ENCODE peak calls at places on chromosomes 3 and 15, in ten cellular contexts. One of them, this sample, is unnamed.

GRCh38 chr15:78921517-78921916 is 23.3 kb downstream of the CTSH start:
- DNase-seq in hepatocyte: no peak
- DNase-seq in lower lobe of right lung: no peak
- DNase-seq in Panc1: no peak
- DNase-seq in tibial artery: no peak
- DNase-seq in uterus: no peak
- DNase-seq in PC-9: no peak
- DNase-seq in IMR-90: no peak
- DNase-seq in HCT116: no peak
- DNase-seq in cardiac muscle cell: no peak
- DNase-seq in this sample: no peak

GRCh38 chr3:158863247-158863646 is 61.4 kb downstream of the MFSD1 start:
- DNase-seq in HCT116: no peak
- DNase-seq in tibial artery: no peak
- DNase-seq in cardiac muscle cell: no peak
- DNase-seq in Panc1: no peak
- DNase-seq in lower lobe of right lung: no peak
- DNase-seq in IMR-90: no peak
- DNase-seq in PC-9: no peak
- DNase-seq in hepatocyte: no peak
- DNase-seq in uterus: no peak
- DNase-seq in this sample: no peak

GRCh38 chr15:64148581-64148980 is 3.0 kb upstream of the SNX22 start:
- DNase-seq in uterus: no peak
- DNase-seq in cardiac muscle cell: no peak
- DNase-seq in Panc1: no peak
- DNase-seq in lower lobe of right lung: no peak
- DNase-seq in IMR-90: no peak
- DNase-seq in tibial artery: no peak
- DNase-seq in HCT116: no peak
- DNase-seq in hepatocyte: no peak
- DNase-seq in PC-9: no peak
- DNase-seq in this sample: no peak

GRCh38 chr3:143586565-143586964 is 261.7 kb downstream of the SLC9A9 start:
- DNase-seq in PC-9: no peak
- DNase-seq in hepatocyte: no peak
- DNase-seq in Panc1: no peak
- DNase-seq in tibial artery: no peak
- DNase-seq in lower lobe of right lung: no peak
- DNase-seq in HCT116: no peak
- DNase-seq in cardiac muscle cell: peak; percentile 23
- DNase-seq in IMR-90: no peak
- DNase-seq in uterus: no peak
- DNase-seq in this sample: no peak

GRCh38 chr3:146851665-146852064 is 246.5 kb upstream of the PLSCR5 start:
- DNase-seq in hepatocyte: no peak
- DNase-seq in IMR-90: no peak
- DNase-seq in tibial artery: no peak
- DNase-seq in cardiac muscle cell: no peak
- DNase-seq in lower lobe of right lung: no peak
- DNase-seq in PC-9: no peak
- DNase-seq in uterus: no peak
- DNase-seq in HCT116: no peak
- DNase-seq in Panc1: no peak
- DNase-seq in this sample: no peak

GRCh38 chr3:149501524-149501923 is 27.0 kb downstream of the TM4SF4 start:
- DNase-seq in uterus: no peak
- DNase-seq in tibial artery: no peak
- DNase-seq in cardiac muscle cell: peak; percentile 50
- DNase-seq in HCT116: no peak
- DNase-seq in lower lobe of right lung: no peak
- DNase-seq in PC-9: peak; percentile 89
- DNase-seq in IMR-90: peak; percentile 91
- DNase-seq in hepatocyte: no peak
- DNase-seq in Panc1: peak; percentile 56
- DNase-seq in this sample: no peak

GRCh38 chr15:35725353-35725752 is 179.4 kb upstream of the DPH6 start:
- DNase-seq in tibial artery: no peak
- DNase-seq in uterus: no peak
- DNase-seq in PC-9: peak; percentile 64
- DNase-seq in IMR-90: peak; percentile 88
- DNase-seq in HCT116: no peak
- DNase-seq in hepatocyte: no peak
- DNase-seq in lower lobe of right lung: no peak
- DNase-seq in cardiac muscle cell: peak; percentile 40
- DNase-seq in Panc1: no peak
- DNase-seq in this sample: no peak

GRCh38 chr15:99476413-99477222 is 89.2 kb upstream of the MEF2A start:
- DNase-seq in hepatocyte: peak; percentile 74
- DNase-seq in PC-9: peak; percentile 75
- DNase-seq in IMR-90: peak; percentile 100
- DNase-seq in HCT116: no peak
- DNase-seq in uterus: peak; percentile 75
- DNase-seq in Panc1: peak; percentile 83
- DNase-seq in cardiac muscle cell: peak; percentile 97
- DNase-seq in lower lobe of right lung: peak; percentile 62
- DNase-seq in tibial artery: peak; percentile 78
- DNase-seq in this sample: peak; percentile 86

GRCh38 chr3:77039606-77040553 is at the start of gene ROBO2:
- DNase-seq in IMR-90: peak; percentile 2
- DNase-seq in lower lobe of right lung: peak; percentile 41
- DNase-seq in PC-9: no peak
- DNase-seq in cardiac muscle cell: peak; percentile 20
- DNase-seq in uterus: peak; percentile 30
- DNase-seq in tibial artery: peak; percentile 22
- DNase-seq in hepatocyte: peak; percentile 80
- DNase-seq in HCT116: no peak
- DNase-seq in Panc1: no peak
- DNase-seq in this sample: no peak

GRCh38 chr15:55588070-55588817 is at the start of gene PYGO1:
- DNase-seq in uterus: peak; percentile 63
- DNase-seq in IMR-90: peak; percentile 62
- DNase-seq in PC-9: peak; percentile 57
- DNase-seq in Panc1: no peak
- DNase-seq in HCT116: no peak
- DNase-seq in tibial artery: peak; percentile 49
- DNase-seq in hepatocyte: peak; percentile 80
- DNase-seq in lower lobe of right lung: peak; percentile 72
- DNase-seq in cardiac muscle cell: peak; percentile 79
- DNase-seq in this sample: no peak

GRCh38 chr3:6861989-6862879 is 1.3 kb downstream of the GRM7 start:
- DNase-seq in Panc1: no peak
- DNase-seq in hepatocyte: peak; percentile 6
- DNase-seq in HCT116: no peak
- DNase-seq in uterus: no peak
- DNase-seq in PC-9: no peak
- DNase-seq in lower lobe of right lung: no peak
- DNase-seq in cardiac muscle cell: no peak
- DNase-seq in tibial artery: no peak
- DNase-seq in IMR-90: no peak
- DNase-seq in this sample: no peak

GRCh38 chr3:138062626-138063025 is 52.7 kb downstream of the CLDN18 start:
- DNase-seq in uterus: no peak
- DNase-seq in HCT116: no peak
- DNase-seq in PC-9: no peak
- DNase-seq in IMR-90: peak; percentile 83
- DNase-seq in lower lobe of right lung: no peak
- DNase-seq in hepatocyte: no peak
- DNase-seq in cardiac muscle cell: peak; percentile 70
- DNase-seq in Panc1: no peak
- DNase-seq in tibial artery: no peak
- DNase-seq in this sample: no peak

GRCh38 chr3:17120115-17120514 is 235.4 kb downstream of the PLCL2 start:
- DNase-seq in cardiac muscle cell: no peak
- DNase-seq in uterus: no peak
- DNase-seq in lower lobe of right lung: no peak
- DNase-seq in tibial artery: no peak
- DNase-seq in Panc1: no peak
- DNase-seq in IMR-90: no peak
- DNase-seq in PC-9: no peak
- DNase-seq in HCT116: no peak
- DNase-seq in hepatocyte: no peak
- DNase-seq in this sample: no peak

DNA sequence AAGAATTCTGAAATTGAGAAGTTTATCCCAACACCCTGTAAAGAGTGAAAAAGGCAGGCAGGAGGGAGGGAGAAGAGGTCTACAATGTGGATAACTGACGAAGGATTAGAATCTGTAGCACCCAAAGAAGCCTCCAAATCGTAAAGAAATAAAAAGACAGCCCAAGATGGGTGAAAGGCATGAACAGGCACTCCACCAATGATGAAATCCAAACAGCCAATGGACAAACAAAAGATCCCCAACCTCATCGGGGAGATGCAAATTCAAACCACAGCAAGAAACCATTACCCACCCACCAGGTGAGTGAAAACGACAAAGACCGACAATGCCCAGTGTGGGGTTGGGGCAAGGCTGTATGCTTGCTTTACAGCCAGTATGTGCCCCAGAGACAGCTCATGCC is 85.6 kb downstream of the IQSEC1 start:
- DNase-seq in HCT116: no peak
- DNase-seq in PC-9: no peak
- DNase-seq in hepatocyte: no peak
- DNase-seq in IMR-90: no peak
- DNase-seq in Panc1: no peak
- DNase-seq in tibial artery: no peak
- DNase-seq in lower lobe of right lung: no peak
- DNase-seq in uterus: no peak
- DNase-seq in cardiac muscle cell: no peak
- DNase-seq in this sample: no peak
- H3K4me1 ChIP-seq in HCT116: peaks cover 2% of the 10 kb centered on the region
- H3K4me1 ChIP-seq in PC-9: peaks cover 43% of the 10 kb centered on the region
- H3K4me1 ChIP-seq in hepatocyte: peaks cover 11% of the 10 kb centered on the region
- H3K4me1 ChIP-seq in IMR-90: peaks cover 22% of the 10 kb centered on the region
- H3K4me1 ChIP-seq in Panc1: peaks cover 11% of the 10 kb centered on the region
- H3K4me1 ChIP-seq in tibial artery: no peaks in the 10 kb centered on the region
- H3K4me1 ChIP-seq in lower lobe of right lung: peaks cover 10% of the 10 kb centered on the region
- H3K4me1 ChIP-seq in uterus: no peaks in the 10 kb centered on the region
- H3K4me1 ChIP-seq in cardiac muscle cell: peaks cover under 1% of the 10 kb centered on the region
- H3K4me1 ChIP-seq in this sample: peaks cover 67% of the 10 kb centered on the region

DNA sequence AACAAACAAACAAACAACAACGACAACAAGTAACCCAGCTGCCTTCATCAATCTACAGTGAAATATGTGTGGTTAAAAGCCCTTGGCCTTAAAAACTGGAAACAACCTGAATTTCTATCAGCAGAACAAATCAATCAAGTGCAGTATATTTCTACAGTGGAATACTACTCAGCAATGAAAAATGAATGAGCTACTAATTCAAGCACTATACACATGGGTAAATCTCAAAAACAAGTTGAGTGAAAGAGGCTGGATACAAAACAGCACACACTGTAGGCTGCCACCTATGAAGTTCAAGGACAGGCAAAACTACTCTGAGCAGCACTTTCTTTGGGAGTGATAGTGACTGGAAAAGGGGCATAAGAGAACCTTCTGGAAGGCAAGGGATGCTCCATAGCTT is 395.5 kb upstream of the PROK2 start:
- DNase-seq in tibial artery: no peak
- DNase-seq in hepatocyte: no peak
- DNase-seq in Panc1: no peak
- DNase-seq in lower lobe of right lung: no peak
- DNase-seq in IMR-90: no peak
- DNase-seq in PC-9: no peak
- DNase-seq in uterus: no peak
- DNase-seq in cardiac muscle cell: no peak
- DNase-seq in HCT116: no peak
- DNase-seq in this sample: no peak
- H3K27me3 ChIP-seq in tibial artery: no peaks in the 10 kb centered on the region
- H3K27me3 ChIP-seq in hepatocyte: no peaks in the 10 kb centered on the region
- H3K27me3 ChIP-seq in Panc1: no peaks in the 10 kb centered on the region
- H3K27me3 ChIP-seq in lower lobe of right lung: no peaks in the 10 kb centered on the region
- H3K27me3 ChIP-seq in IMR-90: peaks cover 14% of the 10 kb centered on the region
- H3K27me3 ChIP-seq in PC-9: peaks cover 53% of the 10 kb centered on the region
- H3K27me3 ChIP-seq in uterus: no peaks in the 10 kb centered on the region
- H3K27me3 ChIP-seq in cardiac muscle cell: peaks cover 3% of the 10 kb centered on the region
- H3K27me3 ChIP-seq in HCT116: peaks cover 22% of the 10 kb centered on the region
- H3K27me3 ChIP-seq in this sample: no peaks in the 10 kb centered on the region

GRCh38 chr3:123378409-123378915 is 70.4 kb downstream of the ADCY5 start:
- DNase-seq in tibial artery: no peak
- DNase-seq in IMR-90: no peak
- DNase-seq in lower lobe of right lung: no peak
- DNase-seq in hepatocyte: no peak
- DNase-seq in Panc1: no peak
- DNase-seq in PC-9: no peak
- DNase-seq in uterus: no peak
- DNase-seq in cardiac muscle cell: no peak
- DNase-seq in HCT116: no peak
- DNase-seq in this sample: no peak
- TF ChIP-seq CTCF in tibial artery: no peak
- TF ChIP-seq CTCF in IMR-90: no peak
- TF ChIP-seq CTCF in lower lobe of right lung: no peak
- TF ChIP-seq CTCF in hepatocyte: no peak
- TF ChIP-seq CTCF in Panc1: no peak
- TF ChIP-seq CTCF in PC-9: no peak
- TF ChIP-seq CTCF in uterus: no peak
- TF ChIP-seq CTCF in cardiac muscle cell: no peak
- TF ChIP-seq CTCF in HCT116: no peak
- TF ChIP-seq CTCF in this sample: no peak

GRCh38 chr15:53305554-53305953 is 453.9 kb downstream of the WDR72 start:
- DNase-seq in Panc1: no peak
- DNase-seq in hepatocyte: no peak
- DNase-seq in uterus: no peak
- DNase-seq in lower lobe of right lung: no peak
- DNase-seq in HCT116: no peak
- DNase-seq in tibial artery: no peak
- DNase-seq in IMR-90: no peak
- DNase-seq in cardiac muscle cell: no peak
- DNase-seq in PC-9: no peak
- DNase-seq in this sample: no peak

GRCh38 chr15:53310709-53311108 is 448.8 kb downstream of the WDR72 start:
- DNase-seq in uterus: no peak
- DNase-seq in cardiac muscle cell: no peak
- DNase-seq in PC-9: no peak
- DNase-seq in HCT116: no peak
- DNase-seq in Panc1: no peak
- DNase-seq in lower lobe of right lung: no peak
- DNase-seq in hepatocyte: no peak
- DNase-seq in tibial artery: no peak
- DNase-seq in IMR-90: no peak
- DNase-seq in this sample: no peak

GRCh38 chr15:53307952-53308624 is 451.4 kb downstream of the WDR72 start:
- DNase-seq in tibial artery: no peak
- DNase-seq in IMR-90: no peak
- DNase-seq in Panc1: no peak
- DNase-seq in uterus: no peak
- DNase-seq in cardiac muscle cell: no peak
- DNase-seq in PC-9: no peak
- DNase-seq in hepatocyte: no peak
- DNase-seq in lower lobe of right lung: no peak
- DNase-seq in HCT116: no peak
- DNase-seq in this sample: no peak

DNA sequence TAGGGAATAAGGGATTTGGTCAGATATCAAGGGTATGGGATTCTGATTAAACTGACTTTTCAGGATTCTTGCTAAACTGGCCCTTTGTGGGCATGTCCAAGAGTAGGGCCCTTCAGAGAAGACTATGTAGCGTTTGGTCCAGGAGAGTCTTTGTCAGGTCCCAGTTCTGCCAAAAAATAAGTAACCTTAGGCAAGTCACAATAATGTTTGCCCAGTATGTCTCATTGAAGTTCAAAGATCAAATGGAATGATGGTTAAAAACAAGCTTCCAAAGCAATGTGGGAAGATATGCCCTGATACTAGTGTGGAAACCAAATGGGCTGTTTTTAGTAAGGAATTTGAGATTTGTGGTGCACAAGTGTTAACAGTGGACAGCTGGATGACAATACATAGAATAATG is 454.4 kb downstream of the WDR72 start:
- DNase-seq in tibial artery: no peak
- DNase-seq in IMR-90: no peak
- DNase-seq in Panc1: no peak
- DNase-seq in cardiac muscle cell: no peak
- DNase-seq in HCT116: no peak
- DNase-seq in PC-9: no peak
- DNase-seq in hepatocyte: no peak
- DNase-seq in uterus: no peak
- DNase-seq in lower lobe of right lung: no peak
- DNase-seq in this sample: no peak
- H3K4me1 ChIP-seq in tibial artery: no peaks in the 10 kb centered on the region
- H3K4me1 ChIP-seq in IMR-90: no peaks in the 10 kb centered on the region
- H3K4me1 ChIP-seq in Panc1: no peaks in the 10 kb centered on the region
- H3K4me1 ChIP-seq in cardiac muscle cell: no peaks in the 10 kb centered on the region
- H3K4me1 ChIP-seq in HCT116: no peaks in the 10 kb centered on the region
- H3K4me1 ChIP-seq in PC-9: no peaks in the 10 kb centered on the region
- H3K4me1 ChIP-seq in hepatocyte: no peaks in the 10 kb centered on the region
- H3K4me1 ChIP-seq in uterus: no peaks in the 10 kb centered on the region
- H3K4me1 ChIP-seq in lower lobe of right lung: no peaks in the 10 kb centered on the region
- H3K4me1 ChIP-seq in this sample: no peaks in the 10 kb centered on the region

This sample was measured in right atrium auricular region.